ENCODE peak calls at places on chromosome 2, in seven cellular contexts. S is A549, P is IMR-90, I is ovary, Z is HCT116, L is adrenal gland, X is uterus. M is an unnamed sample.

GRCh38 chr2:144156736-144157645 is 362.9 kb downstream of the ZEB2 start:
- DNase-seq in X (no peak), I (no peak), Z (no peak), L (no peak), S (no peak), P (no peak), M (no peak)

GRCh38 chr2:15844099-15844801 is 96.1 kb upstream of the MYCN start:
- DNase-seq in S (no peak), P (no peak), L (no peak), I (no peak), Z (no peak), X (no peak), M (no peak)

GRCh38 chr2:194822657-194823056 is 834.4 kb upstream of the SLC39A10 start:
- DNase-seq in Z (peak; percentile 18), S (no peak), I (no peak), P (no peak), X (no peak), L (no peak), M (no peak)

GRCh38 chr2:26901326-26902183 is 53.6 kb downstream of the DPYSL5 start:
- DNase-seq in L (no peak), X (no peak), I (no peak), S (no peak), P (no peak), Z (no peak), M (no peak)

GRCh38 chr2:60958361-60958760 is 59.2 kb upstream of the PEX13 start:
- DNase-seq in L (no peak), I (no peak), P (peak; percentile 71), X (no peak), S (no peak), Z (no peak), M (no peak)

GRCh38 chr2:98299506-98299905 is 46.8 kb upstream of the CNGA3 start:
- DNase-seq in X (no peak), I (no peak), L (no peak), S (no peak), P (no peak), Z (no peak), M (no peak)

GRCh38 chr2:186503827-186504606 is 18.0 kb downstream of the ZC3H15 start:
- DNase-seq in I (no peak), X (no peak), S (no peak), P (peak; percentile 37), Z (no peak), L (no peak), M (no peak)

GRCh38 chr2:1140389-1141003 is 189.8 kb downstream of the SNTG2 start:
- DNase-seq in Z (no peak), P (no peak), L (peak; percentile 22), X (no peak), S (peak; percentile 48), I (no peak), M (no peak)

GRCh38 chr2:233822101-233822771 is 32.1 kb downstream of the HJURP start:
- DNase-seq in X (no peak), S (no peak), L (no peak), I (no peak), P (no peak), Z (no peak), M (no peak)

GRCh38 chr2:30708491-30709290 is 98.6 kb downstream of the CAPN13 start:
- DNase-seq in S (peak; percentile 19), L (no peak), Z (no peak), P (peak; percentile 47), I (no peak), X (no peak), M (peak; percentile 33)

GRCh38 chr2:239240480-239240881 is 160.3 kb downstream of the HDAC4 start:
- DNase-seq in Z (no peak), I (no peak), P (no peak), X (no peak), S (no peak), L (peak; percentile 74), M (no peak)

GRCh38 chr2:73987109-73987947 is 2.6 kb downstream of the TET3 start:
- DNase-seq in X (no peak), L (peak; percentile 30), Z (no peak), S (no peak), I (no peak), P (peak; percentile 62), M (no peak)

GRCh38 chr2:29562896-29563295 is 358.5 kb downstream of the ALK start:
- DNase-seq in L (no peak), Z (no peak), P (peak; percentile 51), X (no peak), I (no peak), S (no peak), M (no peak)

GRCh38 chr2:29563697-29564096 is 357.7 kb downstream of the ALK start:
- DNase-seq in P (no peak), L (no peak), X (no peak), I (no peak), Z (no peak), S (no peak), M (no peak)

GRCh38 chr2:29560566-29560965 is 360.8 kb downstream of the ALK start:
- DNase-seq in Z (no peak), S (no peak), X (no peak), I (no peak), P (no peak), L (no peak), M (no peak)

GRCh38 chr2:29561241-29562027 is 360.0 kb downstream of the ALK start:
- DNase-seq in P (no peak), X (no peak), Z (no peak), I (no peak), L (peak; percentile 8), S (no peak), M (no peak)

DNA sequence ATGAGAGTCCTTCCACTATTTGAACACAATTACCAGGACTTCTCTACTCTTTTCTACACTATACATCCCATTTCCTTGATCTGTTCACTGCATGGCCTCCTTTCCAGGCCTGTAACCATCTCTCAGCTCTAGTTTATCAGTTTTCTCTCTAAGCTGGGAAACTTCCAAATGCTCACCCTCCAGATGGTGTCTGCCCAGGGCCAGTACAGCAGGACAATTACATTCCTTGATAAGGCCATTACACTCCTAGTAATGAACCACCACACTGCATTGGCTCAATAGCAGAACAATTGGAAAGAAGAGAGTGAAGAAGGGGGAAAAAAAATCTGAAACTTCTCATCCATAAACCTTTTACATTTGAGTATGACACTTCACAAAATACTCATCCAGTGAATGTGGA is 359.1 kb downstream of the ALK start:
- DNase-seq in S (no peak), I (no peak), Z (no peak), X (no peak), L (no peak), P (peak; percentile 33), M (no peak)
- H3K4me1 ChIP-seq in S (no peaks in the 10 kb centered on the region), I (no peaks in the 10 kb centered on the region), Z (no peaks in the 10 kb centered on the region), X (no peaks in the 10 kb centered on the region), L (no peaks in the 10 kb centered on the region), P (no peaks in the 10 kb centered on the region), M (no peaks in the 10 kb centered on the region)

DNA sequence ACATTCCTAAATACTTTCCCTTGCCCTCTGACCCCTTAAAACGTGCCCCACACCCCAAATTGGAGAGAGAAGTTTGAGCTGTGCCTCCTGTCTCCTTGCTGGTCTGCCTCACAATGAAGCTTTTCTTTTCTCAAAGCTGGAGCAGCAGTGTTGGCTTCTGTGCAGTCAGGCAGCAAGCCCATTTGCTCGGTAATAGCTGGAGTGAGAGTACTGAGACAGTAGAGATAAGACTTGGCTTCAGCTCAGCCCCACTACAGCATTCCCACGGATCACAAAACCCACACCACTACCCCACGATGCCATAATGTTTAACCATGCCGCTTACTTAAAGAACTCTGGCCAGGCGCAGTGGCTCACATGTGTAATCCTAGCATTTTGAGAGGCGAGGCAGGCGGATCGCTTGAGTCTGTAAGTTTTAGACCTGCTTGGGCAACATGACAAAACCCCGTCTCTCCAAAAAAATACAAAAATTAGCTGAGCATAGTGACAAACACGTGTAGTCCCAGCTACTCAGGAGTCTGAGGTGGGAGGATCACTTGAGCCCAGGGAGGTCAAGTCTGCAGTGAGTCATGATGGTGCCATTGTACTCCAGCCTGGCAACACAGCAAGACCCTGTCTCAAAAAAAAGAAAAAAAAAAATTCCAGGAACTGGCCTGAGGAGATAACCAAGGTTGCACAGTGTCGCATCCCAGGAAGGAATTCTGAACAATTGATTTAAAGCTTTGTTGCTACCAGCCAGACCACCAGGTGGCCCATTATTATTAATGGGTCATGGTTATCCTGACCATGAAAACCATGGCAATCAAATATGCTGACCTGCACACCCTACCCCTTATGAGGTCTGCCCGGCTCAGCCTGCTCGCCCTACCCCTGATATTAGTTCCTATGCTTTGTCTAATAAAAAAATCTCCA is 73.3 kb downstream of the NCAPH start:
- DNase-seq in P (peak; percentile 38), Z (no peak), L (peak; percentile 23), X (peak; percentile 33), S (no peak), I (peak; percentile 35), M (peak; percentile 70)
- TF ChIP-seq CTCF in P (no peak), Z (peak; percentile 39), L (no peak), X (no peak), S (peak; percentile 28), I (no peak), M (no peak)

GRCh38 chr2:33494155-33494779 is 17.8 kb downstream of the RASGRP3 start:
- DNase-seq in S (no peak), I (no peak), X (no peak), Z (no peak), P (peak; percentile 59), L (no peak), M (no peak)
- TF ChIP-seq POLR2A in S (no peak), I (no peak), X (no peak), Z (no peak), P (no peak), L (no peak), M (no peak)

DNA sequence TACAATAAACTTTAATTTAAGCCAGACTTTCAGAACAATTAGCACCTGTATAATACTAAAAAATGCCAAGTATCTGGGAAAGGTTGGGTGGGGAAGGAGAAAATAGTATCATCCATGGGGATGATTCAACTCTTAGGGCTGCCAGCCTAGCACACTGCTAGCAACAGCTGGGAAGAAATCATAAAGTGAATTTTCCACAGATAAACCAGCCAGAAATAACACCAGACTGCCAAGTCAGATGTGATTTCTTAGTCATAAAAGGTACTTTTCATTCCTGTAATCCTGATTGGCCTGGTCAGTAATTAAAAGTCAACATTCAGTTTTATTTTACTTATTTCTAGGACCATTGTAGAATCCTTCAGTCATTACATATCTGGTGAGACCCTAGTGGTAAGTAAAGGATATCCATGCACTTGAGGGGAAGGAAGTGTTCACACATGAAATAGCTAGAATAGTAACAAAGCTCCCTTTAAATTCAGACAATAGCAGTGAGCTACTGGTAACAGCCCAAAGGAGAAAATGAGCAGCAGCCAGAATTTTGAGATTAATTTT is 59.4 kb downstream of the LIMS1 start:
- DNase-seq in S (no peak), I (no peak), X (no peak), Z (no peak), L (no peak), P (peak; percentile 88), M (no peak)
- H3K4me1 ChIP-seq in S (peaks cover 66% of the 10 kb centered on the region), I (peaks cover 12% of the 10 kb centered on the region), X (no peaks in the 10 kb centered on the region), Z (peaks cover 46% of the 10 kb centered on the region), L (peaks cover 25% of the 10 kb centered on the region), P (peaks cover 14% of the 10 kb centered on the region), M (peaks cover 50% of the 10 kb centered on the region)

GRCh38 chr2:37180006-37180639 is 8.3 kb downstream of the SULT6B1 start:
- DNase-seq in I (no peak), P (no peak), X (no peak), L (no peak), Z (no peak), S (no peak), M (no peak)
- TF ChIP-seq CTCF in I (no peak), P (no peak), X (no peak), L (no peak), Z (no peak), S (no peak), M (no peak)